ENCODE peak calls at places on chromosomes 3 and 15, in six cellular contexts. Z is T-helper 9 cell; F is stimulated activated CD4-positive, alpha-beta T cell treated with anti-CD3 and anti-CD28 coated beads, Interleukin-4, amount 100 ng/mL, for 1 hour; L is iPS-NIHi11; N is effector CD4-positive, alpha-beta T cell; R is GM10248. S is an unnamed sample.

GRCh38 chr3:140022061-140022781 is 87.2 kb downstream of the CLSTN2 start:
- DNase-seq in L (no peak), R (no peak), Z (no peak), F (no peak), N (no peak), S (no peak)

GRCh38 chr3:58800032-58800431 is 133.5 kb upstream of the FAM3D start:
- DNase-seq in N (no peak), Z (no peak), F (no peak), L (no peak), R (no peak), S (no peak)

GRCh38 chr15:38128389-38128788 is 124.2 kb upstream of the SPRED1 start:
- DNase-seq in N (no peak), R (no peak), Z (no peak), L (no peak), F (no peak), S (no peak)

GRCh38 chr15:70264014-70264492 is 166.3 kb upstream of the TLE3 start:
- DNase-seq in N (no peak), Z (no peak), R (no peak), L (peak; percentile 67), F (no peak), S (no peak)

GRCh38 chr3:146928421-146929059 is 323.4 kb upstream of the PLSCR5 start:
- DNase-seq in L (no peak), N (no peak), R (no peak), Z (no peak), F (no peak), S (no peak)

GRCh38 chr3:181717505-181717904 is 5.8 kb downstream of the SOX2 start:
- DNase-seq in R (no peak), L (no peak), F (no peak), N (no peak), Z (no peak), S (no peak)

GRCh38 chr3:65170357-65171090 is 482.7 kb upstream of the ADAMTS9 start:
- DNase-seq in R (no peak), L (peak; percentile 78), F (no peak), Z (no peak), N (no peak), S (no peak)

GRCh38 chr3:40914475-40914874 is 284.8 kb upstream of the CTNNB1 start:
- DNase-seq in Z (no peak), R (no peak), N (no peak), L (no peak), F (no peak), S (no peak)

GRCh38 chr3:186746008-186746407 is 28.8 kb downstream of the KNG1 start:
- DNase-seq in N (no peak), F (no peak), Z (no peak), L (peak; percentile 71), R (no peak), S (peak; percentile 26)

GRCh38 chr3:120153294-120153693 is 59.0 kb upstream of the GSK3B start:
- DNase-seq in Z (no peak), N (no peak), F (no peak), R (no peak), L (no peak), S (no peak)

GRCh38 chr3:179172546-179172945 is 24.4 kb downstream of the PIK3CA start:
- DNase-seq in F (no peak), N (no peak), Z (no peak), L (no peak), R (no peak), S (no peak)

GRCh38 chr3:10845839-10846656 is 30.0 kb downstream of the SLC6A11 start:
- DNase-seq in L (no peak), Z (no peak), F (no peak), R (peak; percentile 27), N (no peak), S (no peak)

GRCh38 chr3:10836676-10837075 is 20.6 kb downstream of the SLC6A11 start:
- DNase-seq in F (no peak), N (no peak), L (no peak), Z (no peak), R (no peak), S (no peak)

GRCh38 chr3:58647661-58648141 is 18.9 kb downstream of the FAM3D start:
- DNase-seq in R (no peak), F (no peak), Z (no peak), N (no peak), L (no peak), S (no peak)

GRCh38 chr3:133973249-133973980 is 56.3 kb downstream of the SLCO2A1 start:
- DNase-seq in R (no peak), L (no peak), F (no peak), N (no peak), Z (no peak), S (no peak)

GRCh38 chr3:50982540-50983325 is 308.0 kb downstream of the DOCK3 start:
- DNase-seq in Z (no peak), N (no peak), R (no peak), L (no peak), F (no peak), S (no peak)

GRCh38 chr15:34795267-34796081 is at the start of gene ACTC1:
- DNase-seq in N (no peak), L (peak; percentile 85), R (no peak), F (no peak), Z (no peak), S (no peak)

GRCh38 chr3:118966700-118967099 is 67.9 kb downstream of the IGSF11 start:
- DNase-seq in R (no peak), L (no peak), N (no peak), Z (no peak), F (no peak), S (no peak)

GRCh38 chr3:98780343-98780742 is 17.2 kb downstream of the ST3GAL6 start:
- DNase-seq in Z (no peak), R (no peak), F (no peak), N (no peak), L (no peak), S (no peak)

GRCh38 chr3:139281512-139282196 is 62.2 kb upstream of the MRPS22 start:
- DNase-seq in Z (no peak), F (no peak), N (no peak), L (no peak), R (no peak), S (no peak)

GRCh38 chr15:32873292-32874114 is 155.7 kb downstream of the GREM1 start:
- DNase-seq in Z (no peak), F (no peak), L (no peak), N (no peak), R (no peak), S (no peak)

GRCh38 chr3:21649519-21649918 is 101.5 kb downstream of the ZNF385D start:
- DNase-seq in N (no peak), Z (no peak), F (no peak), L (no peak), R (no peak), S (no peak)

GRCh38 chr3:171049831-171050444 is 23.4 kb upstream of the SLC2A2 start:
- DNase-seq in N (peak; percentile 7), F (peak; percentile 37), R (peak; percentile 54), Z (peak; percentile 20), L (peak; percentile 74), S (peak; percentile 64)

GRCh38 chr3:186049001-186049400 is 59.9 kb downstream of the ETV5 start:
- DNase-seq in L (no peak), N (no peak), F (no peak), Z (no peak), R (no peak), S (no peak)

GRCh38 chr15:35852818-35853624 is 307.1 kb upstream of the DPH6 start:
- DNase-seq in F (no peak), L (no peak), R (no peak), Z (no peak), N (no peak), S (no peak)

GRCh38 chr15:63439536-63440264 is 58.1 kb upstream of the CA12 start:
- DNase-seq in N (no peak), F (no peak), Z (no peak), L (no peak), R (no peak), S (no peak)

GRCh38 chr3:14475601-14476000 is 64.5 kb downstream of the GRIP2 start:
- DNase-seq in F (no peak), R (no peak), N (no peak), Z (no peak), L (no peak), S (no peak)

GRCh38 chr3:115999001-115999400 is 375.7 kb downstream of the GAP43 start:
- DNase-seq in R (no peak), N (no peak), L (no peak), F (no peak), Z (no peak), S (no peak)

GRCh38 chr15:68735610-68736009 is 85.1 kb downstream of the ANP32A start:
- DNase-seq in F (no peak), Z (no peak), R (no peak), N (no peak), L (no peak), S (no peak)

GRCh38 chr3:183211390-183211789 is 41.7 kb upstream of the B3GNT5 start:
- DNase-seq in R (no peak), N (no peak), F (no peak), Z (no peak), L (no peak), S (no peak)